ENCODE peak calls at places on chromosomes 1 and 21, in four cellular contexts. One of them, this sample, is unnamed.

GRCh38 chr1:55052221-55053142 is 13.1 kb downstream of the PCSK9 start:
- DNase-seq in stomach: no peak
- DNase-seq in breast epithelium: no peak
- DNase-seq in testis: no peak
- DNase-seq in this sample: no peak

GRCh38 chr1:47755368-47755990 is 241.7 kb downstream of the TRABD2B start:
- DNase-seq in stomach: peak
- DNase-seq in breast epithelium: peak
- DNase-seq in testis: peak
- DNase-seq in this sample: peak

GRCh38 chr1:48777219-48777895 is 666 bp upstream of the BEND5 start:
- DNase-seq in stomach: peak
- DNase-seq in breast epithelium: no peak
- DNase-seq in testis: no peak
- DNase-seq in this sample: no peak

GRCh38 chr21:39705849-39706248 is 39.1 kb upstream of the IGSF5 start:
- DNase-seq in stomach: no peak
- DNase-seq in breast epithelium: no peak
- DNase-seq in testis: no peak
- DNase-seq in this sample: no peak

GRCh38 chr1:12617901-12618660 is at the start of gene DHRS3:
- DNase-seq in stomach: peak
- DNase-seq in breast epithelium: peak
- DNase-seq in testis: peak
- DNase-seq in this sample: peak

GRCh38 chr21:45592626-45593134 is 50.4 kb upstream of the SLC19A1 start:
- DNase-seq in stomach: no peak
- DNase-seq in breast epithelium: no peak
- DNase-seq in testis: no peak
- DNase-seq in this sample: no peak

GRCh38 chr21:46355161-46356004 is 31.4 kb downstream of the PCNT start:
- DNase-seq in stomach: no peak
- DNase-seq in breast epithelium: no peak
- DNase-seq in testis: no peak
- DNase-seq in this sample: no peak

GRCh38 chr1:18890704-18891103 is 11.7 kb downstream of the ALDH4A1 start:
- DNase-seq in stomach: peak
- DNase-seq in breast epithelium: no peak
- DNase-seq in testis: no peak
- DNase-seq in this sample: no peak

GRCh38 chr1:89823679-89824292 is 3.0 kb downstream of the LRRC8D start:
- DNase-seq in stomach: no peak
- DNase-seq in breast epithelium: no peak
- DNase-seq in testis: peak
- DNase-seq in this sample: peak

GRCh38 chr1:32701951-32702598 is 495 bp downstream of the SYNC start:
- DNase-seq in stomach: no peak
- DNase-seq in breast epithelium: no peak
- DNase-seq in testis: peak
- DNase-seq in this sample: no peak

GRCh38 chr21:40672602-40673001 is 174.4 kb downstream of the DSCAM start:
- DNase-seq in stomach: no peak
- DNase-seq in breast epithelium: no peak
- DNase-seq in testis: no peak
- DNase-seq in this sample: no peak

GRCh38 chr1:67589519-67590233 is 95.3 kb upstream of the GADD45A start:
- DNase-seq in stomach: no peak
- DNase-seq in breast epithelium: no peak
- DNase-seq in testis: no peak
- DNase-seq in this sample: peak

GRCh38 chr1:26584022-26584485 is 54.5 kb downstream of the RPS6KA1 start:
- DNase-seq in stomach: no peak
- DNase-seq in breast epithelium: peak
- DNase-seq in testis: no peak
- DNase-seq in this sample: peak

GRCh38 chr1:53660666-53661065 is 78.3 kb downstream of the GLIS1 start:
- DNase-seq in stomach: no peak
- DNase-seq in breast epithelium: no peak
- DNase-seq in testis: no peak
- DNase-seq in this sample: no peak

GRCh38 chr1:46062651-46063319 is 69.6 kb downstream of the PIK3R3 start:
- DNase-seq in stomach: no peak
- DNase-seq in breast epithelium: no peak
- DNase-seq in testis: no peak
- DNase-seq in this sample: peak

GRCh38 chr21:36753556-36753955 is 54.6 kb downstream of the SIM2 start:
- DNase-seq in stomach: no peak
- DNase-seq in breast epithelium: no peak
- DNase-seq in testis: no peak
- DNase-seq in this sample: no peak

GRCh38 chr1:231973840-231974239 is 347.2 kb downstream of the DISC1 start:
- DNase-seq in stomach: no peak
- DNase-seq in breast epithelium: no peak
- DNase-seq in testis: no peak
- DNase-seq in this sample: no peak

GRCh38 chr1:15786581-15786980 is 20.9 kb downstream of the UQCRHL start:
- DNase-seq in stomach: no peak
- DNase-seq in breast epithelium: no peak
- DNase-seq in testis: peak
- DNase-seq in this sample: no peak

GRCh38 chr1:91889717-91890459 is 3.9 kb upstream of the TGFBR3 start:
- DNase-seq in stomach: no peak
- DNase-seq in breast epithelium: no peak
- DNase-seq in testis: no peak
- DNase-seq in this sample: no peak

GRCh38 chr1:19644761-19645543 is 841 bp downstream of the NBL1 start:
- DNase-seq in stomach: peak
- DNase-seq in breast epithelium: no peak
- DNase-seq in testis: no peak
- DNase-seq in this sample: no peak

GRCh38 chr1:9655127-9655723 is 3.7 kb downstream of the PIK3CD start:
- DNase-seq in stomach: no peak
- DNase-seq in breast epithelium: no peak
- DNase-seq in testis: no peak
- DNase-seq in this sample: no peak

GRCh38 chr1:174408142-174408541 is 39.6 kb upstream of the GPR52 start:
- DNase-seq in stomach: no peak
- DNase-seq in breast epithelium: no peak
- DNase-seq in testis: no peak
- DNase-seq in this sample: no peak

GRCh38 chr1:218501073-218501612 is 156.0 kb downstream of the TGFB2 start:
- DNase-seq in stomach: no peak
- DNase-seq in breast epithelium: no peak
- DNase-seq in testis: peak
- DNase-seq in this sample: no peak

GRCh38 chr1:30302808-30303310 is 420.5 kb downstream of the MATN1 start:
- DNase-seq in stomach: no peak
- DNase-seq in breast epithelium: no peak
- DNase-seq in testis: no peak
- DNase-seq in this sample: no peak

GRCh38 chr1:102942324-102942723 is 166.0 kb downstream of the COL11A1 start:
- DNase-seq in stomach: no peak
- DNase-seq in breast epithelium: no peak
- DNase-seq in testis: no peak
- DNase-seq in this sample: no peak

GRCh38 chr1:87720561-87720960 is 391.9 kb downstream of the LMO4 start:
- DNase-seq in stomach: no peak
- DNase-seq in breast epithelium: no peak
- DNase-seq in testis: no peak
- DNase-seq in this sample: no peak

GRCh38 chr1:234721476-234722266 is 111.7 kb upstream of the IRF2BP2 start:
- DNase-seq in stomach: peak
- DNase-seq in breast epithelium: no peak
- DNase-seq in testis: peak
- DNase-seq in this sample: no peak

GRCh38 chr1:99726407-99726806 is 40.0 kb downstream of the FRRS1 start:
- DNase-seq in stomach: no peak
- DNase-seq in breast epithelium: no peak
- DNase-seq in testis: no peak
- DNase-seq in this sample: no peak

DNA sequence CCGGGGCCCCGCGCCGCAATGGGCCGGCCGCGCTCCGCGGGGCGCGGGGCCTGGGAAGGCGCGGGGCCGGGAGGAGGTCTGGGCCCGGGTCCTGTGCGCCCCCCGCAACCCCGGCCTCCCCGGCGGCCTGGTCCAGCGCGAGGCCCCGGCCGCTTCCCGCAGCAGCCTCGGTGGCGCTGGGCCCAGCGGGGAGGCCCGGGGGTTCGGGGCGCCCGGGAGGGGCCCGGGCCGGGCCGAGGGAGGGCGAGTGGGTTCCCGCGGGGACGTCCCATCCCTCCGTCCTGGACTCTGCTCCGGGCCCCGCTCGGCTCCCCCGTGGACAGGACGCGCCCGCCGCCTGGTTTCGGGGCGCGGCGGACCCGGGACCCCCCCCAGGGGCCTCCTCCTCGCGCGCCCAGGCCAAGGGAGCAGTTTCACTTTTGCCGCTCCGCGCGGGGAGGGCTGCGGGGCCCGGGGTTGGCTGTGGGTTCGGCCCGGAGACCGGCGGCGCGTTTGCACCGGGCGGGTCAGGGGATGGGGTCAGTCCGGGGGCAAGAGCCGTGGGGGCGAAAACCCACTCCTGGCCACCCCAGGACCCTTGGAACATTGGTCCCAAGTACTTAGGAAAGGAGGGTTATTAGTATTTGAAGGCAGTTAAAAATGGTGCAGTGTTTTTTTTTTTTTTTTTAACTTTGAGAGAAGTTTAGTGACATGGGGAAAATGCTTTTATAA is 603 bp downstream of the AGPAT3 start:
- DNase-seq in stomach: peak
- DNase-seq in breast epithelium: no peak
- DNase-seq in testis: peak
- DNase-seq in this sample: peak
- TF ChIP-seq POLR2A in stomach: no peak
- TF ChIP-seq POLR2A in breast epithelium: no peak
- TF ChIP-seq POLR2A in testis: no peak
- TF ChIP-seq POLR2A in this sample: peak

GRCh38 chr1:150552692-150553278 is 3.6 kb downstream of the ADAMTSL4 start:
- DNase-seq in stomach: no peak
- DNase-seq in breast epithelium: no peak
- DNase-seq in testis: no peak
- DNase-seq in this sample: no peak
- TF ChIP-seq POLR2A in stomach: no peak
- TF ChIP-seq POLR2A in breast epithelium: no peak
- TF ChIP-seq POLR2A in testis: no peak
- TF ChIP-seq POLR2A in this sample: no peak

GRCh38 chr1:194331758-194332157 is 1145.3 kb upstream of the B3GALT2 start:
- DNase-seq in stomach: no peak
- DNase-seq in breast epithelium: no peak
- DNase-seq in testis: no peak
- DNase-seq in this sample: no peak

GRCh38 chr1:194338241-194338948 is 1152.0 kb upstream of the B3GALT2 start:
- DNase-seq in stomach: no peak
- DNase-seq in breast epithelium: no peak
- DNase-seq in testis: no peak
- DNase-seq in this sample: no peak

DNA sequence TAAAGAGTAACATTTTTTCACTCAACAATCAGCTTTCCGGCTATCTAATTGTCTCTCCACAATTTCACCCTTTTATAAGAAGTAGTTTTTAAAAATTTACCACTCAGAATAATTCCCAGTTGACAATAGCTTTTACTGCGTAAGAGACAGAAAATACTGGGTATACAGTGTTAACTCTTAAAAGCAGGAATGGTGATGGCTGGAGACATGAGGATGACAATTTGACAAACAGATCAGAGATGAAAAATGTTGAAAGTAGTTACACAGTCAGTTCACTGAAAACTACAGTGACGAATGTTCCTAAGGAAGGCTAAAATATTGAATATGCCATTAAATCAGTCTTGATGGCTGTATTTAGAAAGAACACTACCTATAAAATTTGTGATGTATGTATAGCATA is 1146.8 kb upstream of the B3GALT2 start:
- DNase-seq in stomach: no peak
- DNase-seq in breast epithelium: no peak
- DNase-seq in testis: no peak
- DNase-seq in this sample: no peak
- TF ChIP-seq POLR2A in stomach: no peak
- TF ChIP-seq POLR2A in breast epithelium: no peak
- TF ChIP-seq POLR2A in testis: no peak
- TF ChIP-seq POLR2A in this sample: no peak

DNA sequence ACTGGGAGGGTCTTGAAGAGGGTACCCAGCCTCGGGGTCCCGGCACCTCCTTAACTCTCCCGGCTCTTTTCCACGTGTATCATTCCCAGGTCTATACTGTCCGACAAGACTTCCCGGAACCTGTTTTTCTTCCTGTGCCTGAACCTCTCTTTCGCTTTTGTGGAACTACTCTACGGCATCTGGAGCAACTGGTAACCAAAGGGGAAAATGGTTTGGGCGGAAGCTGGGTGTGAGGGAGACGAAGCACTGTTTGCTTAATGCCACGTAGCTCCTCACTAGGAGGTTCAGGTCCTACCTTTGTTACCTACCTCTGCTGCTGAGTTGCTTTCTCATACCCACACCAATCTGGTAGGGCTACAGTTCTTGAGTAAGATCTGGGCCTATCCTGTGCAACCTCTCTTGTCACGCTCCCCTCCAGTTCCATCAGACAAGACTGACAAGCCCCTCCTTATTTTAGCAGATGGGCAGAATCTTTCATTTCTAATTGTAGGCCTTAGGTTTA is 642 bp downstream of the SLC30A7 start:
- DNase-seq in stomach: peak
- DNase-seq in breast epithelium: no peak
- DNase-seq in testis: peak
- DNase-seq in this sample: peak
- TF ChIP-seq POLR2A in stomach: no peak
- TF ChIP-seq POLR2A in breast epithelium: no peak
- TF ChIP-seq POLR2A in testis: no peak
- TF ChIP-seq POLR2A in this sample: peak

GRCh38 chr1:227318003-227318851 is at the start of gene CDC42BPA:
- DNase-seq in stomach: peak
- DNase-seq in breast epithelium: peak
- DNase-seq in testis: peak
- DNase-seq in this sample: peak

GRCh38 chr1:227316941-227317540 is 1.3 kb downstream of the CDC42BPA start:
- DNase-seq in stomach: no peak
- DNase-seq in breast epithelium: no peak
- DNase-seq in testis: peak
- DNase-seq in this sample: peak

GRCh38 chr1:227320476-227320875 is 2.2 kb upstream of the CDC42BPA start:
- DNase-seq in stomach: peak
- DNase-seq in breast epithelium: no peak
- DNase-seq in testis: no peak
- DNase-seq in this sample: no peak

GRCh38 chr1:227317541-227318002 is 720 bp downstream of the CDC42BPA start:
- DNase-seq in stomach: no peak
- DNase-seq in breast epithelium: no peak
- DNase-seq in testis: peak
- DNase-seq in this sample: peak

GRCh38 chr1:227318852-227319607 is 738 bp upstream of the CDC42BPA start:
- DNase-seq in stomach: peak
- DNase-seq in breast epithelium: peak
- DNase-seq in testis: peak
- DNase-seq in this sample: peak
- TF ChIP-seq POLR2A in stomach: no peak
- TF ChIP-seq POLR2A in breast epithelium: no peak
- TF ChIP-seq POLR2A in testis: no peak
- TF ChIP-seq POLR2A in this sample: peak